ENCODE peak calls at places on chromosomes 6 and 20, in seven cellular contexts. U is psoas muscle; V is CD4-positive, CD25-positive, alpha-beta regulatory T cell; J is adrenal gland; G is HCT116; B is heart left ventricle; A is dorsolateral prefrontal cortex. L is an unnamed sample. For H3K27me3, the result is how much of the 10 kb centered on the place peaks cover.

GRCh38 chr6:22124756-22125155 is 172.1 kb downstream of the PRL start:
- DNase-seq in J (no peak), G (no peak), U (no peak), B (no peak), A (no peak), V (no peak), L (no peak)

GRCh38 chr6:134031696-134032255 is 20.6 kb downstream of the SLC2A12 start:
- DNase-seq in A (no peak), G (no peak), J (no peak), V (no peak), U (no peak), B (no peak), L (no peak)

GRCh38 chr20:32536861-32537656 is 48.1 kb downstream of the NOL4L start:
- DNase-seq in G (no peak), A (no peak), B (no peak), V (peak), J (no peak), U (peak), L (no peak)

GRCh38 chr6:149508485-149508884 is 23.7 kb upstream of the ZC3H12D start:
- DNase-seq in G (no peak), A (no peak), V (peak), U (no peak), J (no peak), B (no peak), L (no peak)

GRCh38 chr20:50099121-50099520 is 13.8 kb downstream of the UBE2V1 start:
- DNase-seq in J (no peak), A (no peak), G (no peak), V (no peak), U (no peak), B (no peak), L (no peak)

GRCh38 chr6:132726608-132726975 is 12.7 kb upstream of the VNN1 start:
- DNase-seq in U (no peak), J (no peak), A (no peak), V (no peak), G (no peak), B (no peak), L (no peak)

GRCh38 chr6:79718509-79719247 is 87.5 kb downstream of the SH3BGRL2 start:
- DNase-seq in V (no peak), U (no peak), A (no peak), J (no peak), G (no peak), B (no peak), L (no peak)

GRCh38 chr6:135703621-135704020 is 147.9 kb upstream of the PDE7B start:
- DNase-seq in J (no peak), G (no peak), A (no peak), U (no peak), V (no peak), B (no peak), L (no peak)

GRCh38 chr20:972256-972655 is 29.9 kb downstream of the RSPO4 start:
- DNase-seq in V (no peak), J (no peak), G (no peak), A (no peak), B (no peak), U (no peak), L (no peak)

GRCh38 chr20:57781901-57782300 is 72.1 kb upstream of the PMEPA1 start:
- DNase-seq in G (no peak), V (no peak), U (no peak), A (no peak), B (no peak), J (no peak), L (no peak)

GRCh38 chr6:136191606-136192005 is 58.5 kb downstream of the MTFR2 start:
- DNase-seq in U (no peak), J (no peak), V (no peak), G (no peak), B (no peak), A (no peak), L (no peak)

DNA sequence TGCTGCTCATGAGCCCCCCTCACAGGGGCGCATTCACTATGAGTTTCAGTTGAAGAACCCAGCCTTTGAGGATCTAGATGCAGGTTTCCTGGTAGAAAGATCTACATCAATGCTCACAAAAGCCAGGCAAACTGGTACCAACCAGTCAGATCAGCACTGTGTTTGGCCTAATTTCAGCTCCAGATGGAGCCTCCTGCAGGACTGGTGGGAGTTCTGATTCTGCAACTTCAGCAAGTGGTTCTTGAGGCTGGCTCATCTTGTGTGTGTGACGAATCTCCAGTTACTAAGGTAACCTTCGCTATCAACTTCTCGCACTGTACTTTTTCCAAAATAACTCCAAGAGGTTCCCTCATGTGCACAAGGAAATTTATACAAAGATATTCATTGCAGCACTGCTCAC is 118.8 kb downstream of the ZMYND8 start:
- DNase-seq in B (no peak), A (peak), U (no peak), V (no peak), J (no peak), G (no peak), L (no peak)
- H3K27ac ChIP-seq in B (no peak), A (no peak), U (no peak), V (no peak), J (no peak), G (no peak), L (no peak)

DNA sequence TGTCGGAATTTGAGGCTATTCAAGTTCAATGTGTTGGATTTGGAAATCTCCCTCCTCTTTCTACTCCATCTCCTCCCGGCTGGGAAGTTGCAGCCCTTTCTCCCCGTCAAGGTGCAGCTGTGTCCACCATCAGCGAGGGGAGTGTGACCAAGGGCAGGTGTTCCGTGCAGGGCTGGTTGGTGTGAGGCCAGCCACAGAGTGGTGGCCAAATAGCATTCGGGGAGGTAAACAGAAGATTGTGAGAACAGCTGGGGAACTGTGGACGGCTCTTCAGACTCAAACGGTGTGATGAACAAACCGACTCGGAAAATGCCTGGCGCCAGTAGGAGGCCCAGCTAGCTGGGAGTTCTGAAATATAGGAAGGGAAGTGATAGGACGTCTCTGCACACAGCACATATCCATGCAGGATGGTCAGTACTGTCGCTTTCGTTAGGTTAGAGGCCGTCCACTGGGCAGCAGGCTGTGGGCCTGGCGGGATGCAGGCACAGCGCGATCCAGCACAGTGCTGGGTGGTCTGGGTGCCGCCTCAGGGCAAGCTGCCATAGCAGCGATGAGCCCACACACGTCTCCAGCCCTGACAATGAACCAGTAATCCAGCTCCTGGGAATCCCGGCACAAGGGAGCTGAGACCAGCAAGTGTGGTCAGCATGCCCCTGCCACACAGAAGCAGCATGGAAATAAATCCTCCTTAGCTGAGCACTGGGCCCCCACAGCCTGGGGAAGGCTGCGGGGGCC is 258.1 kb downstream of the TAF4 start:
- DNase-seq in J (no peak), U (peak), B (no peak), V (no peak), G (no peak), A (no peak), L (no peak)
- H3K27me3 ChIP-seq in J (under half), U (under half), B (under half), V (under half), G (half or more), A (under half), L (half or more)

GRCh38 chr20:47262008-47262364 is 94.5 kb downstream of the ZMYND8 start:
- DNase-seq in V (no peak), U (no peak), G (no peak), B (no peak), A (no peak), J (no peak), L (no peak)

GRCh38 chr20:47263080-47263479 is 93.4 kb downstream of the ZMYND8 start:
- DNase-seq in B (no peak), U (no peak), A (no peak), G (no peak), J (no peak), V (no peak), L (no peak)

GRCh38 chr20:47265214-47265613 is 91.3 kb downstream of the ZMYND8 start:
- DNase-seq in G (no peak), U (no peak), A (no peak), B (no peak), J (no peak), V (no peak), L (no peak)

GRCh38 chr20:47262365-47263013 is 94.0 kb downstream of the ZMYND8 start:
- DNase-seq in U (peak), B (no peak), G (no peak), V (no peak), J (no peak), A (no peak), L (no peak)

GRCh38 chr20:47263502-47264084 is 92.9 kb downstream of the ZMYND8 start:
- DNase-seq in B (no peak), G (no peak), J (peak), V (no peak), A (no peak), U (peak), L (no peak)
- H3K4me3 ChIP-seq in B (no peak), G (no peak), J (no peak), V (no peak), A (no peak), U (no peak), L (no peak)

DNA sequence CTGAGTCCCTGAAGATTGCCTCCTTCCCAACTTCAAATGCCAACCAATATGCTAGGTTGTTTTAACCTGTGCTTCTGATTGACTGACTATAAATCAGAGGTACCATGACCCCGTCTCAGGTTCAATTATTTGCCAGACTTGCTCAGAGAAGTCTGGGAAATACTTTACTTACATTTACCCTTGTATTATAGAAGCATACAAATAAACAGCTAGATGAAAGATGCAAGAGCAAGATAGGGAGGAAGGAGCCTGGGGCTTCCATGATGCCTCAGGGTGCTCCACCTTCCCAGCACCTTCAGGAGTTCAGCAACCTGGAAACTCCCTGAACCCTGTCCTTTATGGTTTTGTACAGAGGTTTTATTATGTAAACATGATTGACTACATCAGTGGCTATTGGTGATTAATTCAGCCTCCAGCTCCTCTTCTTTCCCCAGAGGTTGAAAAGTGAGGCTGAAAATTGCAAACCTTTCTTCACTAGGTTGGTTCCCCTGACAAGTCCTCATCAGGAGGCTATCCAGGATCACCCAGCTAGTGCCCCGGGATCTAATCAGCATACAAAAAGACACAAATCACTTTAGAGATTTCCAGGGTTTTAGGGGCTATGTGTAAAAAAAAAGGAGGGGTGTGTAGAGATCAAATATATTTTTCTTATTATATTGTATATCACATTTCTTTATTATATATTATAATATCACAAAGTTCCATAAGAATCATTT is 547.7 kb downstream of the EPM2A start:
- DNase-seq in J (no peak), V (no peak), A (no peak), B (no peak), G (no peak), U (no peak), L (no peak)
- H3K27ac ChIP-seq in J (no peak), V (no peak), A (no peak), B (no peak), G (no peak), U (no peak), L (no peak)

L was measured in left ventricle myocardium inferior.